ENCODE peak calls at places on chromosome 14, in seven cellular contexts. L, Q, H, R, U, A and Y are unnamed samples.

GRCh38 chr14:101704140-101704539 is 57.4 kb upstream of the PPP2R5C start:
- DNase-seq in R (peak; percentile 24), L (no peak), A (no peak), U (no peak), H (no peak), Q (no peak), Y (no peak)

GRCh38 chr14:73777420-73777819 is 63.2 kb upstream of the PNMA1 start:
- DNase-seq in Q (no peak), A (no peak), R (no peak), U (no peak), L (no peak), H (no peak), Y (no peak)

GRCh38 chr14:82710257-82710841 is 1176.7 kb upstream of the SEL1L start:
- DNase-seq in H (no peak), A (peak; percentile 74), R (no peak), L (peak; percentile 17), Q (peak; percentile 57), U (no peak), Y (peak; percentile 8)

GRCh38 chr14:89680156-89680555 is 263.1 kb upstream of the FOXN3 start:
- DNase-seq in Q (no peak), L (no peak), H (no peak), R (no peak), A (no peak), U (no peak), Y (no peak)

GRCh38 chr14:71725802-71726638 is 206.2 kb upstream of the RGS6 start:
- DNase-seq in U (no peak), R (no peak), L (no peak), H (no peak), Q (no peak), A (peak; percentile 89), Y (no peak)

GRCh38 chr14:25003537-25003936 is 46.4 kb downstream of the STXBP6 start:
- DNase-seq in L (no peak), A (peak; percentile 54), H (no peak), U (no peak), Q (no peak), R (no peak), Y (no peak)

GRCh38 chr14:67837011-67837624 is 17.5 kb downstream of the RAD51B start:
- DNase-seq in Q (peak; percentile 66), L (peak; percentile 55), U (peak; percentile 48), R (peak; percentile 48), A (peak; percentile 87), H (no peak), Y (peak; percentile 40)

GRCh38 chr14:74301594-74302159 is 1.1 kb downstream of the ABCD4 start:
- DNase-seq in A (no peak), U (peak; percentile 4), Q (no peak), R (no peak), L (no peak), H (no peak), Y (no peak)

GRCh38 chr14:68932686-68933085 is 46.4 kb downstream of the ACTN1 start:
- DNase-seq in L (no peak), U (no peak), A (no peak), H (no peak), R (no peak), Q (no peak), Y (no peak)

GRCh38 chr14:54333511-54333910 is 63.3 kb upstream of the CDKN3 start:
- DNase-seq in Q (no peak), A (no peak), L (no peak), U (no peak), H (no peak), R (no peak), Y (no peak)

GRCh38 chr14:20350280-20350679 is 6.8 kb downstream of the PARP2 start:
- DNase-seq in L (no peak), Q (no peak), A (peak; percentile 26), R (no peak), H (no peak), U (peak; percentile 9), Y (no peak)

GRCh38 chr14:100417466-100417865 is 94.3 kb downstream of the SLC25A47 start:
- DNase-seq in Q (peak; percentile 77), R (no peak), L (no peak), H (no peak), A (peak; percentile 96), U (peak; percentile 73), Y (peak; percentile 55)

GRCh38 chr14:50093496-50093895 is 22.9 kb downstream of the VCPKMT start:
- DNase-seq in H (no peak), A (no peak), R (no peak), L (no peak), Q (no peak), U (no peak), Y (no peak)

GRCh38 chr14:73463411-73463810 is 5.1 kb upstream of the NUMB start:
- DNase-seq in R (no peak), L (no peak), A (peak; percentile 100), U (no peak), H (no peak), Q (no peak), Y (no peak)

GRCh38 chr14:60945984-60946383 is 34.9 kb downstream of the TRMT5 start:
- DNase-seq in L (no peak), U (no peak), Q (no peak), R (no peak), H (no peak), A (peak; percentile 50), Y (no peak)

GRCh38 chr14:34137001-34137400 is 186.1 kb upstream of the EGLN3 start:
- DNase-seq in A (no peak), R (no peak), L (no peak), H (no peak), U (no peak), Q (no peak), Y (no peak)

GRCh38 chr14:33573296-33573695 is 377.6 kb downstream of the EGLN3 start:
- DNase-seq in A (no peak), H (no peak), U (no peak), Q (no peak), R (no peak), L (no peak), Y (no peak)

GRCh38 chr14:98243332-98243731 is 1028.7 kb downstream of the BCL11B start:
- DNase-seq in R (no peak), H (no peak), U (no peak), A (no peak), Q (no peak), L (no peak), Y (no peak)